ENCODE peak calls at places on chromosomes 13 and 19, in five cellular contexts. One of them, this sample, is unnamed.
A peak's percentile ranks its signal among the peaks of the same experiment; 100 is the strongest.

GRCh38 chr19:51359294-51359693 is 6.9 kb downstream of the ETFB start:
- DNase-seq in foreskin fibroblast: peak; percentile 91
- DNase-seq in DND-41: no peak
- DNase-seq in HCT116: no peak
- DNase-seq in AG04450: peak; percentile 79
- DNase-seq in this sample: no peak

GRCh38 chr13:78736142-78736541 is 77.2 kb upstream of the OBI1 start:
- DNase-seq in HCT116: no peak
- DNase-seq in DND-41: no peak
- DNase-seq in AG04450: no peak
- DNase-seq in foreskin fibroblast: no peak
- DNase-seq in this sample: no peak

GRCh38 chr13:103517066-103517767 is 451.0 kb upstream of the SLC10A2 start:
- DNase-seq in DND-41: no peak
- DNase-seq in AG04450: no peak
- DNase-seq in HCT116: no peak
- DNase-seq in foreskin fibroblast: no peak
- DNase-seq in this sample: no peak

GRCh38 chr19:47280183-47280797 is 5.6 kb downstream of the INAFM1 start:
- DNase-seq in HCT116: no peak
- DNase-seq in DND-41: peak; percentile 63
- DNase-seq in foreskin fibroblast: no peak
- DNase-seq in AG04450: no peak
- DNase-seq in this sample: no peak

GRCh38 chr13:46905249-46905648 is 8.4 kb upstream of the HTR2A start:
- DNase-seq in foreskin fibroblast: peak; percentile 30
- DNase-seq in AG04450: no peak
- DNase-seq in DND-41: no peak
- DNase-seq in HCT116: no peak
- DNase-seq in this sample: no peak

GRCh38 chr19:7556696-7557315 is 21.3 kb downstream of the PNPLA6 start:
- DNase-seq in foreskin fibroblast: no peak
- DNase-seq in HCT116: no peak
- DNase-seq in DND-41: no peak
- DNase-seq in AG04450: no peak
- DNase-seq in this sample: no peak

GRCh38 chr13:26967119-26968038 is 204.2 kb downstream of the USP12 start:
- DNase-seq in HCT116: no peak
- DNase-seq in foreskin fibroblast: no peak
- DNase-seq in DND-41: no peak
- DNase-seq in AG04450: peak; percentile 24
- DNase-seq in this sample: peak; percentile 59

GRCh38 chr13:59531571-59532091 is 632.1 kb downstream of the DIAPH3 start:
- DNase-seq in AG04450: peak; percentile 74
- DNase-seq in HCT116: peak; percentile 6
- DNase-seq in DND-41: peak; percentile 61
- DNase-seq in foreskin fibroblast: peak; percentile 31
- DNase-seq in this sample: peak; percentile 59

GRCh38 chr13:29501674-29502073 is 93.8 kb downstream of the SLC7A1 start:
- DNase-seq in HCT116: no peak
- DNase-seq in foreskin fibroblast: no peak
- DNase-seq in AG04450: no peak
- DNase-seq in DND-41: no peak
- DNase-seq in this sample: no peak

GRCh38 chr13:26168276-26168814 is 53.8 kb downstream of the RNF6 start:
- DNase-seq in AG04450: no peak
- DNase-seq in DND-41: peak; percentile 45
- DNase-seq in foreskin fibroblast: peak; percentile 54
- DNase-seq in HCT116: no peak
- DNase-seq in this sample: no peak

GRCh38 chr13:99386911-99387788 is 80.0 kb upstream of the GPR183 start:
- DNase-seq in AG04450: no peak
- DNase-seq in foreskin fibroblast: no peak
- DNase-seq in HCT116: peak; percentile 12
- DNase-seq in DND-41: peak; percentile 80
- DNase-seq in this sample: no peak

GRCh38 chr19:30064776-30065494 is 122.9 kb downstream of the URI1 start:
- DNase-seq in AG04450: no peak
- DNase-seq in HCT116: no peak
- DNase-seq in foreskin fibroblast: no peak
- DNase-seq in DND-41: no peak
- DNase-seq in this sample: no peak

GRCh38 chr13:24209138-24209537 is 48.6 kb downstream of the SPATA13 start:
- DNase-seq in AG04450: no peak
- DNase-seq in foreskin fibroblast: no peak
- DNase-seq in HCT116: no peak
- DNase-seq in DND-41: no peak
- DNase-seq in this sample: no peak

GRCh38 chr19:8389891-8390616 is at the start of gene RAB11B:
- DNase-seq in DND-41: peak; percentile 100
- DNase-seq in foreskin fibroblast: peak; percentile 100
- DNase-seq in HCT116: peak; percentile 100
- DNase-seq in AG04450: peak; percentile 99
- DNase-seq in this sample: peak; percentile 99

GRCh38 chr19:3644351-3645066 is 17.9 kb upstream of the CACTIN start:
- DNase-seq in HCT116: no peak
- DNase-seq in AG04450: no peak
- DNase-seq in foreskin fibroblast: peak; percentile 36
- DNase-seq in DND-41: no peak
- DNase-seq in this sample: no peak

GRCh38 chr19:19138110-19138981 is at the start of gene TMEM161A:
- DNase-seq in foreskin fibroblast: peak; percentile 99
- DNase-seq in DND-41: peak; percentile 99
- DNase-seq in AG04450: peak; percentile 99
- DNase-seq in HCT116: peak; percentile 98
- DNase-seq in this sample: peak; percentile 98
- H3K4me3 ChIP-seq in foreskin fibroblast: peak within 1 kb of the TSS; percentile 98
- H3K4me3 ChIP-seq in DND-41: peak within 1 kb of the TSS; percentile 70
- H3K4me3 ChIP-seq in AG04450: peak within 1 kb of the TSS; percentile 94
- H3K4me3 ChIP-seq in HCT116: peak within 1 kb of the TSS; percentile 78
- H3K4me3 ChIP-seq in this sample: peak within 1 kb of the TSS; percentile 99

GRCh38 chr19:13025819-13026477 is 30.7 kb downstream of the NFIX start:
- DNase-seq in AG04450: no peak
- DNase-seq in DND-41: no peak
- DNase-seq in foreskin fibroblast: no peak
- DNase-seq in HCT116: no peak
- DNase-seq in this sample: no peak
- H3K4me3 ChIP-seq in AG04450: peak overlapping the region; percentile 65
- H3K4me3 ChIP-seq in DND-41: no peak overlapping the region
- H3K4me3 ChIP-seq in foreskin fibroblast: peak overlapping the region; percentile 67
- H3K4me3 ChIP-seq in HCT116: no peak overlapping the region
- H3K4me3 ChIP-seq in this sample: peak overlapping the region; percentile 53

GRCh38 chr19:21910318-21910717 is 74.3 kb upstream of the ZNF43 start:
- DNase-seq in DND-41: no peak
- DNase-seq in AG04450: no peak
- DNase-seq in HCT116: no peak
- DNase-seq in foreskin fibroblast: no peak
- DNase-seq in this sample: no peak

GRCh38 chr19:21912654-21913053 is 76.7 kb upstream of the ZNF43 start:
- DNase-seq in HCT116: no peak
- DNase-seq in AG04450: no peak
- DNase-seq in DND-41: no peak
- DNase-seq in foreskin fibroblast: no peak
- DNase-seq in this sample: no peak

DNA sequence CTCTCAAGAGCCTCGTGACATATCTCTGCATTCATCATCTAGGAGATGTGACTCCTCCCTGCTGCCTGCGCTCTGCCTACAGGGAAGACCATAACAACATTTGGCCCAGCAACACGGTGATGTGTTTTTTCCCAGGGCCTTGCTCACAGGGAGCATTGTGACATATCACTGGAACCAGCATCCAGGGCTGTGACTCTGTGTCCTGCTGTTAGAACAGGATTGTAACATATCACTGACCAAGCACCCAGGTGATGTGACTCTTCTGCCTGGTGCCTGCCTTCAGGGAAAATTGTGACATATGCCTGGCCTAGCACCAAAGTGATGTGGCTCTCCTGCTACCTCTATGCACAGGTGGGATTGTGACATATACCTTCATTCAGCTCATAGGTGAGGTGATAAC is 79.4 kb upstream of the ZNF43 start:
- DNase-seq in AG04450: no peak
- DNase-seq in foreskin fibroblast: no peak
- DNase-seq in DND-41: no peak
- DNase-seq in HCT116: no peak
- DNase-seq in this sample: no peak
- H3K4me3 ChIP-seq in AG04450: no peak overlapping the region
- H3K4me3 ChIP-seq in foreskin fibroblast: no peak overlapping the region
- H3K4me3 ChIP-seq in DND-41: no peak overlapping the region
- H3K4me3 ChIP-seq in HCT116: no peak overlapping the region
- H3K4me3 ChIP-seq in this sample: no peak overlapping the region

DNA sequence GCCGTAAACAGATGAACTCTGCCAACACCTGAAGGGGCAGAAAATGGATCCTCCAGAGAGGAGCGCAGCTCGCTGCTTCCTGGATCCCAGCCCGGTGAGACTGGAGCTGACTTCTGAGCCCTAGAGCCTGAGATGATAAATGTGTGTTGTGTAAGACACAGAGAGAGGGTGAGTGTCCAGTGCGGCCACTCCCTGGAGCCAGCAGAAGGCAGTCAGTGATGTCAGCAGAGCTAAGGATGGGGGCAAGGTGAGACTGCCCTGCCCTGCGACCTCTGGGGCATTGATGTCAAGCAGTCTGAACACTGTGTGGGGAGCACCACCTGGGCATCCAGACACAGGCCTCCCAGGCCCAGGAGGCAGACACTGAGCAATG is 9.7 kb upstream of the SLC35E1 start:
- DNase-seq in HCT116: no peak
- DNase-seq in DND-41: no peak
- DNase-seq in foreskin fibroblast: no peak
- DNase-seq in AG04450: no peak
- DNase-seq in this sample: no peak
- H3K4me3 ChIP-seq in HCT116: no peak overlapping the region
- H3K4me3 ChIP-seq in DND-41: no peak overlapping the region
- H3K4me3 ChIP-seq in foreskin fibroblast: no peak overlapping the region
- H3K4me3 ChIP-seq in AG04450: no peak overlapping the region
- H3K4me3 ChIP-seq in this sample: no peak overlapping the region

GRCh38 chr19:49069026-49069425 is 3.5 kb downstream of the KCNA7 start:
- DNase-seq in AG04450: no peak
- DNase-seq in HCT116: no peak
- DNase-seq in foreskin fibroblast: no peak
- DNase-seq in DND-41: no peak
- DNase-seq in this sample: no peak

GRCh38 chr19:49070416-49070815 is 2.1 kb downstream of the KCNA7 start:
- DNase-seq in foreskin fibroblast: no peak
- DNase-seq in AG04450: no peak
- DNase-seq in DND-41: no peak
- DNase-seq in HCT116: no peak
- DNase-seq in this sample: no peak

GRCh38 chr19:49073514-49074378 is 1.2 kb upstream of the KCNA7 start:
- DNase-seq in DND-41: peak; percentile 34
- DNase-seq in AG04450: no peak
- DNase-seq in HCT116: peak; percentile 45
- DNase-seq in foreskin fibroblast: no peak
- DNase-seq in this sample: no peak

GRCh38 chr19:49067554-49067953 is 2.9 kb upstream of the NTF4 start:
- DNase-seq in AG04450: no peak
- DNase-seq in DND-41: no peak
- DNase-seq in foreskin fibroblast: no peak
- DNase-seq in HCT116: no peak
- DNase-seq in this sample: no peak

DNA sequence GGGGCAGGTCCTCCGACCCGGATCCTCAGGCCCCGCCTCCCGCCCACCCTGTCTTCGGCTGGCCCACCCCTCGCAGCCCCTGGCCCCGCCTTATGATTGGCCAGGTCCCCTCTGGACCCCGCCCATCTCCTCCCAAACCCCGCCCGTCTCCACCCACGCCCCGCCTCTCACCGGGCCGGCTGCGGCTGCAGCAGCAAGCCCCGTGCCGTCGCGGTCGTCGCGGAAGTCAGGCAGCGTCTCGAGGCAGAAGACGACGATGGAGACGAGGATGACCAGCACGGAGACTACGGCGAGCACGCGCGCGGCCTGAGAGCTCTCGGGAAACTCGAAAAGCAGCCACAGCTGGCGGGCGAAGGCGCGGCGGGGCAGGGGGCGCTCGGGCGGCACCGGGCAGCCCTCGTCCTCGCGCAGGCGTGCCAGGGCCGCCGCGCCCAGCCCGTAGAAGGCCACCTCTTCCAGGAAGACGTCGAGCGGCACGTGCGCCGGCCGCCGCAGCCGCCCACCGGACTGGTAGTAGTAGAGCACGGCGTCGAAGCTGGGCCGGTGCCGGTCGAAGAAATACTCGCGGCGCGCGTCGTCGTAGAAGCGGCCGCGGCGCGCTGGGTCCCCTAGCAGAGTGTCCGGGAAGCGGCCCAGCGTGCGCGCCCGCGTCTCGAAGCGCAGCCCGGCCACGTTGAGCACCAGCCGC is 495 bp downstream of the KCNA7 start:
- DNase-seq in DND-41: no peak
- DNase-seq in HCT116: no peak
- DNase-seq in foreskin fibroblast: no peak
- DNase-seq in AG04450: no peak
- DNase-seq in this sample: no peak
- H3K4me3 ChIP-seq in DND-41: no peak overlapping the region
- H3K4me3 ChIP-seq in HCT116: no peak overlapping the region
- H3K4me3 ChIP-seq in foreskin fibroblast: no peak overlapping the region
- H3K4me3 ChIP-seq in AG04450: no peak overlapping the region
- H3K4me3 ChIP-seq in this sample: no peak overlapping the region

DNA sequence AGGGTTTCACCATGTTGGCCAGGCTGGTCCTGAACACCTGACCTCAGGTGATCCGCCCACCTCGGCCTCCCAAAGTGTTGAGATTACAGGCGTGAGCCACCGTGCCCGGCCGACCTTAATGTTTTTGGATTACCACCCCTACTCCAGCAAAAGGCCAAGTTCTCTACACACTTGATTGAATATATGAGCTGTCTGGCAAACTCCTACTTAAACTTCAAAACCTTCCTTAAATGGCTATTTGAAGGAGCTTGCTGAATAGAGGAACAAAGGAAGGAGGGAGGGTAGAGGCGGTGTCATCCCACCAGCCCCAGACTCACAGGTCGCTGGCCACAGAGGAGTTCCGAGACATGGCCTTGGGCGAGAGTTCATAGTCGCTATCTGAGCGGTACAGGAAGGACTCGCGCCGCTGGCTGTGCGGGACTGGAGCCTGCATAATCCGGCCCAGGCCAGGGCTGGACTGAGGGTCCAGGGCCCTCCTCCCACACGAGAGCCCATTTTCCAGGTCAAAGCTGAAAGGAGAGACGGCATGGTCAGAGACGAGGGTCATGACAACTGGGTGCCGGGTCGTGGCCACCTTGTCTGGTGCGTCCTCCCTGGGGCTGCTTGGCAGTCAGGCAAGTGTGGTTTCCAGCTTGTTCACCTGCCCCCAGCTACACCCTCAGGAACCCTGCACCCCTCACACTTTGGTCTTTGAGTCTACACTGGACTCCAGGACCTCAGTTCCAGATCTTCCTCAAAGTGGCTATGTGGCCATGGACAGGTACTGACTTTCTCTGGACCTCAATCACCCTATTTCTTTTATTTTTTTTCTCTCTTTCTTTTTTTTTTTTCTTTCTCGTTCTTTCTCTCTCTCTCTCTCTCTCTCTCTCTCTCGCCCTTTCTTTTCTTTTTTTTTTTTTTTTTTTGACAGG is 4.2 kb downstream of the PDE4C start:
- DNase-seq in DND-41: no peak
- DNase-seq in HCT116: no peak
- DNase-seq in AG04450: no peak
- DNase-seq in foreskin fibroblast: no peak
- DNase-seq in this sample: no peak
- H3K4me3 ChIP-seq in DND-41: no peak overlapping the region
- H3K4me3 ChIP-seq in HCT116: no peak overlapping the region
- H3K4me3 ChIP-seq in AG04450: no peak overlapping the region
- H3K4me3 ChIP-seq in foreskin fibroblast: no peak overlapping the region
- H3K4me3 ChIP-seq in this sample: no peak overlapping the region

GRCh38 chr19:35000338-35000646 is 169 bp downstream of the GRAMD1A start:
- DNase-seq in AG04450: no peak
- DNase-seq in HCT116: no peak
- DNase-seq in foreskin fibroblast: no peak
- DNase-seq in DND-41: no peak
- DNase-seq in this sample: no peak
- H3K4me3 ChIP-seq in AG04450: peak overlapping the region; percentile 79
- H3K4me3 ChIP-seq in HCT116: peak overlapping the region; percentile 66
- H3K4me3 ChIP-seq in foreskin fibroblast: peak overlapping the region; percentile 73
- H3K4me3 ChIP-seq in DND-41: peak overlapping the region; percentile 66
- H3K4me3 ChIP-seq in this sample: peak overlapping the region; percentile 86

This sample was measured in HFF-Myc.